ENCODE peak calls at places on chromosomes 13 and 19, in four cellular contexts. One of them, this sample, is unnamed.

GRCh38 chr13:38763446-38764381 is 76.8 kb downstream of the FREM2 start:
- DNase-seq in tibial nerve: no peak
- DNase-seq in heart left ventricle: no peak
- DNase-seq in upper lobe of right lung: no peak
- DNase-seq in this sample: peak; percentile 6

GRCh38 chr13:45179428-45179827 is 21.4 kb downstream of the KCTD4 start:
- DNase-seq in tibial nerve: no peak
- DNase-seq in heart left ventricle: no peak
- DNase-seq in upper lobe of right lung: no peak
- DNase-seq in this sample: no peak

GRCh38 chr13:98420560-98421175 is 156.2 kb downstream of the STK24 start:
- DNase-seq in tibial nerve: no peak
- DNase-seq in heart left ventricle: no peak
- DNase-seq in upper lobe of right lung: no peak
- DNase-seq in this sample: no peak

GRCh38 chr19:3515891-3516422 is 9.8 kb downstream of the FZR1 start:
- DNase-seq in tibial nerve: no peak
- DNase-seq in heart left ventricle: no peak
- DNase-seq in upper lobe of right lung: no peak
- DNase-seq in this sample: peak; percentile 22

GRCh38 chr13:92677571-92677970 is 549.0 kb upstream of the GPC6 start:
- DNase-seq in tibial nerve: no peak
- DNase-seq in heart left ventricle: no peak
- DNase-seq in upper lobe of right lung: no peak
- DNase-seq in this sample: no peak

GRCh38 chr13:44155422-44156293 is 218.0 kb upstream of the SERP2 start:
- DNase-seq in tibial nerve: peak; percentile 33
- DNase-seq in heart left ventricle: peak; percentile 62
- DNase-seq in upper lobe of right lung: no peak
- DNase-seq in this sample: peak; percentile 26

GRCh38 chr13:43356566-43356965 is 333.2 kb downstream of the DNAJC15 start:
- DNase-seq in tibial nerve: no peak
- DNase-seq in heart left ventricle: no peak
- DNase-seq in upper lobe of right lung: no peak
- DNase-seq in this sample: no peak

GRCh38 chr13:48161530-48162179 is 66.8 kb upstream of the MED4 start:
- DNase-seq in tibial nerve: peak; percentile 29
- DNase-seq in heart left ventricle: peak; percentile 60
- DNase-seq in upper lobe of right lung: peak; percentile 74
- DNase-seq in this sample: no peak

GRCh38 chr19:31261651-31262331 is 87.4 kb downstream of the TSHZ3 start:
- DNase-seq in tibial nerve: no peak
- DNase-seq in heart left ventricle: no peak
- DNase-seq in upper lobe of right lung: no peak
- DNase-seq in this sample: no peak
- H3K27ac ChIP-seq in tibial nerve: no peak overlapping the region
- H3K27ac ChIP-seq in heart left ventricle: no peak overlapping the region
- H3K27ac ChIP-seq in upper lobe of right lung: no peak overlapping the region
- H3K27ac ChIP-seq in this sample: no peak overlapping the region

GRCh38 chr19:18425515-18426415 is 6.6 kb downstream of the SSBP4 start:
- DNase-seq in tibial nerve: no peak
- DNase-seq in heart left ventricle: peak; percentile 77
- DNase-seq in upper lobe of right lung: no peak
- DNase-seq in this sample: peak; percentile 25
- H3K27ac ChIP-seq in tibial nerve: peak overlapping the region; percentile 60
- H3K27ac ChIP-seq in heart left ventricle: peak overlapping the region; percentile 58
- H3K27ac ChIP-seq in upper lobe of right lung: no peak overlapping the region
- H3K27ac ChIP-seq in this sample: peak overlapping the region; percentile 73

DNA sequence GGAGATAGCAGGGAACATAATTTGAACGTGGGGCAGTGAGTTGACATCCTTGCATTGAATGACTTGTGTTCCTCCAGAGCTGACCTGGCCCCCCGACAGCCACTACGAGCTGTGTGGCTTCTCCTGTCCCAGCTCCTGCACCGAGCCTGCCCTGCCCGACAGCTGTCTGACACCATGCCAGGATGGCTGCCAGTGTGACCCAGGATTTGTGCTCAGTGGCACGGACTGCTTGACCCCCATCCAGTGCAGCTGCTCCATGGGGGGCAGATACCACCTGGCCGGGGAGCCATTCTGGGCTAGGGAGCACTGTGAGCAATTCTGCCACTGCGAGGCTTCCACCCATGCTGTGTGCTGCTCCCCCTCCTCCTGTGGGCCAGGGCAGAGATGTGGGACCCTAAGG is 29.2 kb upstream of the FXYD3 start:
- DNase-seq in tibial nerve: no peak
- DNase-seq in heart left ventricle: no peak
- DNase-seq in upper lobe of right lung: no peak
- DNase-seq in this sample: no peak
- H3K27ac ChIP-seq in tibial nerve: no peak overlapping the region
- H3K27ac ChIP-seq in heart left ventricle: no peak overlapping the region
- H3K27ac ChIP-seq in upper lobe of right lung: no peak overlapping the region
- H3K27ac ChIP-seq in this sample: no peak overlapping the region

GRCh38 chr19:48795855-48796142 is 15.0 kb downstream of the BCAT2 start:
- DNase-seq in tibial nerve: no peak
- DNase-seq in heart left ventricle: peak; percentile 50
- DNase-seq in upper lobe of right lung: no peak
- DNase-seq in this sample: no peak

GRCh38 chr19:48796468-48797083 is 14.3 kb downstream of the BCAT2 start:
- DNase-seq in tibial nerve: no peak
- DNase-seq in heart left ventricle: no peak
- DNase-seq in upper lobe of right lung: no peak
- DNase-seq in this sample: no peak

GRCh38 chr19:48795055-48795854 is 15.6 kb downstream of the BCAT2 start:
- DNase-seq in tibial nerve: peak; percentile 81
- DNase-seq in heart left ventricle: peak; percentile 92
- DNase-seq in upper lobe of right lung: peak; percentile 94
- DNase-seq in this sample: peak; percentile 95

GRCh38 chr19:48793271-48793670 is 17.6 kb downstream of the BCAT2 start:
- DNase-seq in tibial nerve: no peak
- DNase-seq in heart left ventricle: no peak
- DNase-seq in upper lobe of right lung: no peak
- DNase-seq in this sample: no peak

GRCh38 chr19:48794291-48794690 is 16.5 kb downstream of the BCAT2 start:
- DNase-seq in tibial nerve: no peak
- DNase-seq in heart left ventricle: no peak
- DNase-seq in upper lobe of right lung: no peak
- DNase-seq in this sample: no peak
- H3K27ac ChIP-seq in tibial nerve: peak overlapping the region; percentile 86
- H3K27ac ChIP-seq in heart left ventricle: no peak overlapping the region
- H3K27ac ChIP-seq in upper lobe of right lung: no peak overlapping the region
- H3K27ac ChIP-seq in this sample: no peak overlapping the region

DNA sequence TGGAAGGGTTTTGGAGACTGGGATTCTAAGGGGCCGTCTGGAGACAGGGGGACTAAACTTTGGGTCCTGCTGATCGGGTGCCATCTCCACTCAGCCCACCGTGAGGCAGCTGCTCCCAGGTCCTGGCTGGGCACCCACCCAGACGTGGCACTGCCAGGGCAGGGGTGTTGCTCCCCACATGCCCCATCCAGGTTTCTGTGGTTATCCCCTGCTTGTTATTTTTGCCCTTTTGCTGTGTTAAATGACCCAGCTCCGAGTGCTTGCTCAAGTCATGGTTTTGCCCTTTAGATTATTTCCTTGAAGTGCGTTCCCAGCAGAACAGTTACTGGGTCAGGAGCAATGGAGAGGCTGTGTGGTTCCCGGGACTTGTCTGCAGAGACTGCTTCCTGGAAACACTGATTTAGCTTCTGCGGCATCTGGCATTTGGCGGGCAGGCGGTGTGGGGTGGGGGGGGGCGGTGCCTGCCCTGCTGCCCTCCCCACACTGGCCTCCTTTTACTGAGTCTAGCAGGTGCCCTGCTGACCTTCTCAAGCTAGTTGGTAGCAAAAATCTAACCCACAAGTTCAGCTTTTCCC is 1.9 kb downstream of the RAB11B start:
- DNase-seq in tibial nerve: no peak
- DNase-seq in heart left ventricle: peak; percentile 65
- DNase-seq in upper lobe of right lung: peak; percentile 70
- DNase-seq in this sample: peak; percentile 29
- H3K27ac ChIP-seq in tibial nerve: peak overlapping the region; percentile 100
- H3K27ac ChIP-seq in heart left ventricle: peak overlapping the region; percentile 85
- H3K27ac ChIP-seq in upper lobe of right lung: peak overlapping the region; percentile 56
- H3K27ac ChIP-seq in this sample: peak overlapping the region; percentile 98

This sample was measured in caudate nucleus.